ENCODE peak calls at places on chromosomes 5 and 9, in four cellular contexts. One of them, this sample, is unnamed.

GRCh38 chr5:172732201-172732865 is 38.7 kb downstream of the DUSP1 start:
- DNase-seq in Peyer's patch: no peak
- DNase-seq in foreskin keratinocyte: no peak
- DNase-seq in left ventricle myocardium inferior: no peak
- DNase-seq in this sample: no peak

GRCh38 chr5:87151547-87151946 is 116.1 kb upstream of the RASA1 start:
- DNase-seq in Peyer's patch: no peak
- DNase-seq in foreskin keratinocyte: peak
- DNase-seq in left ventricle myocardium inferior: no peak
- DNase-seq in this sample: peak

GRCh38 chr5:8726383-8727036 is 819.4 kb downstream of the SEMA5A start:
- DNase-seq in Peyer's patch: no peak
- DNase-seq in foreskin keratinocyte: no peak
- DNase-seq in left ventricle myocardium inferior: no peak
- DNase-seq in this sample: no peak

GRCh38 chr5:78005021-78005785 is 229.1 kb upstream of the TBCA start:
- DNase-seq in Peyer's patch: no peak
- DNase-seq in foreskin keratinocyte: no peak
- DNase-seq in left ventricle myocardium inferior: no peak
- DNase-seq in this sample: no peak

GRCh38 chr9:114893622-114894021 is 36.8 kb downstream of the TNFSF8 start:
- DNase-seq in Peyer's patch: no peak
- DNase-seq in foreskin keratinocyte: no peak
- DNase-seq in left ventricle myocardium inferior: no peak
- DNase-seq in this sample: peak

GRCh38 chr9:68515304-68516017 is 25.2 kb downstream of the TMEM252 start:
- DNase-seq in Peyer's patch: peak
- DNase-seq in foreskin keratinocyte: no peak
- DNase-seq in left ventricle myocardium inferior: no peak
- DNase-seq in this sample: no peak

GRCh38 chr5:137794863-137795262 is 40.7 kb upstream of the HNRNPA0 start:
- DNase-seq in Peyer's patch: no peak
- DNase-seq in foreskin keratinocyte: no peak
- DNase-seq in left ventricle myocardium inferior: no peak
- DNase-seq in this sample: no peak

GRCh38 chr5:61055434-61056006 is 106.7 kb downstream of the SMIM15 start:
- DNase-seq in Peyer's patch: no peak
- DNase-seq in foreskin keratinocyte: no peak
- DNase-seq in left ventricle myocardium inferior: no peak
- DNase-seq in this sample: peak

GRCh38 chr9:136943291-136944093 is 1.0 kb downstream of the FBXW5 start:
- DNase-seq in Peyer's patch: peak
- DNase-seq in foreskin keratinocyte: no peak
- DNase-seq in left ventricle myocardium inferior: no peak
- DNase-seq in this sample: peak

GRCh38 chr5:119393746-119394145 is 37.9 kb downstream of the TNFAIP8 start:
- DNase-seq in Peyer's patch: no peak
- DNase-seq in foreskin keratinocyte: no peak
- DNase-seq in left ventricle myocardium inferior: no peak
- DNase-seq in this sample: peak

GRCh38 chr5:66896207-66896606 is 300.0 kb downstream of the MAST4 start:
- DNase-seq in Peyer's patch: no peak
- DNase-seq in foreskin keratinocyte: peak
- DNase-seq in left ventricle myocardium inferior: no peak
- DNase-seq in this sample: no peak

GRCh38 chr9:3508531-3509374 is 17.0 kb downstream of the RFX3 start:
- DNase-seq in Peyer's patch: no peak
- DNase-seq in foreskin keratinocyte: no peak
- DNase-seq in left ventricle myocardium inferior: no peak
- DNase-seq in this sample: no peak

GRCh38 chr5:135487839-135488514 is 35.8 kb upstream of the TIFAB start:
- DNase-seq in Peyer's patch: no peak
- DNase-seq in foreskin keratinocyte: no peak
- DNase-seq in left ventricle myocardium inferior: no peak
- DNase-seq in this sample: no peak

GRCh38 chr9:99368341-99369326 is 146.6 kb downstream of the SEC61B start:
- DNase-seq in Peyer's patch: no peak
- DNase-seq in foreskin keratinocyte: no peak
- DNase-seq in left ventricle myocardium inferior: peak
- DNase-seq in this sample: no peak

GRCh38 chr9:88723751-88724150 is 188.8 kb downstream of the NXNL2 start:
- DNase-seq in Peyer's patch: no peak
- DNase-seq in foreskin keratinocyte: no peak
- DNase-seq in left ventricle myocardium inferior: no peak
- DNase-seq in this sample: no peak

GRCh38 chr5:99807346-99807745 is 727.8 kb upstream of the FAM174A start:
- DNase-seq in Peyer's patch: no peak
- DNase-seq in foreskin keratinocyte: no peak
- DNase-seq in left ventricle myocardium inferior: no peak
- DNase-seq in this sample: no peak

GRCh38 chr5:75091597-75091996 is 39.2 kb upstream of the GCNT4 start:
- DNase-seq in Peyer's patch: no peak
- DNase-seq in foreskin keratinocyte: peak
- DNase-seq in left ventricle myocardium inferior: no peak
- DNase-seq in this sample: peak

GRCh38 chr9:114207034-114207815 is 51.9 kb downstream of the COL27A1 start:
- DNase-seq in Peyer's patch: no peak
- DNase-seq in foreskin keratinocyte: no peak
- DNase-seq in left ventricle myocardium inferior: peak
- DNase-seq in this sample: no peak

GRCh38 chr5:113232246-113232645 is 202.5 kb downstream of the TSSK1B start:
- DNase-seq in Peyer's patch: no peak
- DNase-seq in foreskin keratinocyte: no peak
- DNase-seq in left ventricle myocardium inferior: no peak
- DNase-seq in this sample: peak

GRCh38 chr5:106843812-106844416 is 826.8 kb downstream of the EFNA5 start:
- DNase-seq in Peyer's patch: no peak
- DNase-seq in foreskin keratinocyte: peak
- DNase-seq in left ventricle myocardium inferior: no peak
- DNase-seq in this sample: peak

GRCh38 chr9:5481744-5482027 is 28.6 kb upstream of the PDCD1LG2 start:
- DNase-seq in Peyer's patch: no peak
- DNase-seq in foreskin keratinocyte: no peak
- DNase-seq in left ventricle myocardium inferior: no peak
- DNase-seq in this sample: no peak

GRCh38 chr9:5479994-5480694 is 29.8 kb downstream of the CD274 start:
- DNase-seq in Peyer's patch: no peak
- DNase-seq in foreskin keratinocyte: no peak
- DNase-seq in left ventricle myocardium inferior: no peak
- DNase-seq in this sample: no peak

GRCh38 chr9:5482194-5482593 is 28.1 kb upstream of the PDCD1LG2 start:
- DNase-seq in Peyer's patch: no peak
- DNase-seq in foreskin keratinocyte: no peak
- DNase-seq in left ventricle myocardium inferior: no peak
- DNase-seq in this sample: no peak

GRCh38 chr9:5478214-5478613 is 27.9 kb downstream of the CD274 start:
- DNase-seq in Peyer's patch: no peak
- DNase-seq in foreskin keratinocyte: no peak
- DNase-seq in left ventricle myocardium inferior: no peak
- DNase-seq in this sample: no peak

DNA sequence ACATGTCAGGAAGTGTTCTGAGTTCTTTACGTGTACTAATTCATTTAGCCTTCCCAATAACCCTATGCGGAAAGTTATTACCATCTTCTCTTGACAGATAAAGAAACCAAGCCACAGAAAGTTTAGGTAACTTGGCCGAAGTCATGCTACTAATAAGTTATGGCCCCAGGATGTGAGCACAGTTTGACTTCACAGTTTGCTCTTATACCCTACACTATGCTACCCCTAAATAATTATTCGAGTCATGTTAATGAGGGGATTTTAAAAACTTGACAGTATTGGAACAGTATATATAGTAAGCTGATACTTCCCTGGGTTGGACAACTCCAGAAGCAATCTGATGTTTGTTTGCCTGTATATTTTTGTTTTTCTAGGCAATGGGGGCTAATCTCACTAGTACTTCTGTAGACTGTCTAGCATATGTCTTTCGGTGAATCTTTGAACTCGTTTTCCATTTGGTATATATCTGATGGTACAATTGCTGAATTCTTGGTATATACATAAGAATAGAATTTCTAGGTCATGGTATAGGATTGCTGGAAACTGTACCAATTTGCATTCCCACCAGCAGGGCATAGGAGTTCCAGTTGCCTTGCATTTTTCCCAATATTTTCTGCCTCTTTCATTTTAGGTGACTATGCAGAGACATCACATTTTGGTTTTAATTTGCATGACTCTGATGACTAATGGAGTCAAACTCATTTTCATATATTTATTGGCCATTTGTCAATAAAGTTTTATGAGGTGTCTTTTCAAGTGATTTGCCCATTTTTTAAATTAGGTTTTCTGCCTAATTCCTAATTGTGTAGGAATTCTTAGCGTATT is 29.2 kb upstream of the PDCD1LG2 start:
- DNase-seq in Peyer's patch: no peak
- DNase-seq in foreskin keratinocyte: no peak
- DNase-seq in left ventricle myocardium inferior: no peak
- DNase-seq in this sample: no peak
- H3K27ac ChIP-seq in Peyer's patch: no peak
- H3K27ac ChIP-seq in foreskin keratinocyte: no peak
- H3K27ac ChIP-seq in left ventricle myocardium inferior: no peak
- H3K27ac ChIP-seq in this sample: no peak

GRCh38 chr9:124522121-124523098 is 15.2 kb upstream of the NR5A1 start:
- DNase-seq in Peyer's patch: no peak
- DNase-seq in foreskin keratinocyte: no peak
- DNase-seq in left ventricle myocardium inferior: no peak
- DNase-seq in this sample: no peak
- TF ChIP-seq CTCF in Peyer's patch: no peak
- TF ChIP-seq CTCF in foreskin keratinocyte: no peak
- TF ChIP-seq CTCF in left ventricle myocardium inferior: no peak
- TF ChIP-seq CTCF in this sample: no peak

GRCh38 chr5:167290478-167290877 is 1001.0 kb upstream of the WWC1 start:
- DNase-seq in Peyer's patch: no peak
- DNase-seq in foreskin keratinocyte: no peak
- DNase-seq in left ventricle myocardium inferior: no peak
- DNase-seq in this sample: no peak

GRCh38 chr5:167296056-167296455 is 995.4 kb upstream of the WWC1 start:
- DNase-seq in Peyer's patch: no peak
- DNase-seq in foreskin keratinocyte: no peak
- DNase-seq in left ventricle myocardium inferior: no peak
- DNase-seq in this sample: no peak

GRCh38 chr5:167294861-167295685 is 996.4 kb upstream of the WWC1 start:
- DNase-seq in Peyer's patch: peak
- DNase-seq in foreskin keratinocyte: peak
- DNase-seq in left ventricle myocardium inferior: no peak
- DNase-seq in this sample: peak

GRCh38 chr5:167296680-167297079 is 994.8 kb upstream of the WWC1 start:
- DNase-seq in Peyer's patch: no peak
- DNase-seq in foreskin keratinocyte: no peak
- DNase-seq in left ventricle myocardium inferior: no peak
- DNase-seq in this sample: no peak

GRCh38 chr5:167295686-167296015 is 995.8 kb upstream of the WWC1 start:
- DNase-seq in Peyer's patch: no peak
- DNase-seq in foreskin keratinocyte: peak
- DNase-seq in left ventricle myocardium inferior: no peak
- DNase-seq in this sample: peak
- H3K27ac ChIP-seq in Peyer's patch: no peak
- H3K27ac ChIP-seq in foreskin keratinocyte: no peak
- H3K27ac ChIP-seq in left ventricle myocardium inferior: no peak
- H3K27ac ChIP-seq in this sample: no peak

DNA sequence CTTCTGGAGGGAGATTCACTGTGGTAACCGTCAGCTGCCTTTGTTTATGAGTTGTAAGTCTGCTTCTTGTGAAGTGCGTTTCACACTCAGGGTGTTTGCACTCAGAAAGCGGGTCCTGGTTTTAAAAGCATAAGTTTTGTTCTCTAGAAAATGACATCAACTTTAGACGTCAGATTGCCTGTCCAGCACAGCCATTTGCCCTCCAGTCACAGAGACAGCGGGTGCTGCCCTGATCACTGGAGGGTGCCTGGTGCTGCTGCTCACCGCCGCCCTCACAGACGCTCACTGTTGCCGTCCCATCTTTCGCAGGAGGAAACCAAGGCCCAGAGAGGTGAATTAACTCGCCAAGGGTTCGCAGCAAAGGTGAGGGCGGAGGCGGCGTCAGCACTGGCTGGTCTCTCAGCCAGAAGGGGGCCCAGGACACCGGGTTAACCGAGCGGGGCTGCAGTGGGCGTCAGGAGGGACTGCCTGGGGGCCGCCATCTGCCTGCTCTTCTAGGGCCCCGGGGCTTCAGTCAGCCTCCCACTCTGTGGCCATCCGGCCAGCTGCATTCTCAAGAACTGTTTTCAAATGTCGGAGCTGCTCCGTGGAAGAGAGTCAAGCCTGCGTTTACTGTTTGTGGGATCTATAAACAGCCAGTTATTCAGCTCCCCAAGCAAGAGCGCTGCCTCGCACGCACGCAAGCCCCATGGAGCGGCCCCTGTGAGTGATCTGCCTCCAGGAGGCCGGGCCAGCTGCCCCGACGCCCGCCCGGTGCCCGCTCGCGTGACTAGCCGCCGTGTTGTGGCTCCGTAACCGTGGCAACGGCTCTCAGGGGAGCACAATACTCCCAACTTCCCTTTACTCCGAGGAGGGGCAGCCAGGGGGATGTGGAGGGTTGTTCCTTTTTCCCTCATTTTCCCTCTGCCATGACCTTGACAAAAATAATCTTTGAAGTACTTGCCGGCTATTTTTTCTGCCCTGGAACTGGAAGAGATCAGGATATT is 43.4 kb upstream of the EXOC3 start:
- DNase-seq in Peyer's patch: peak
- DNase-seq in foreskin keratinocyte: no peak
- DNase-seq in left ventricle myocardium inferior: peak
- DNase-seq in this sample: peak
- TF ChIP-seq CTCF in Peyer's patch: no peak
- TF ChIP-seq CTCF in foreskin keratinocyte: no peak
- TF ChIP-seq CTCF in left ventricle myocardium inferior: no peak
- TF ChIP-seq CTCF in this sample: no peak

GRCh38 chr5:124580512-124580911 is 165.9 kb downstream of the ZNF608 start:
- DNase-seq in Peyer's patch: no peak
- DNase-seq in foreskin keratinocyte: no peak
- DNase-seq in left ventricle myocardium inferior: no peak
- DNase-seq in this sample: no peak

GRCh38 chr5:124584991-124585715 is 161.3 kb downstream of the ZNF608 start:
- DNase-seq in Peyer's patch: no peak
- DNase-seq in foreskin keratinocyte: no peak
- DNase-seq in left ventricle myocardium inferior: no peak
- DNase-seq in this sample: no peak

GRCh38 chr5:124583469-124584350 is 162.7 kb downstream of the ZNF608 start:
- DNase-seq in Peyer's patch: no peak
- DNase-seq in foreskin keratinocyte: peak
- DNase-seq in left ventricle myocardium inferior: no peak
- DNase-seq in this sample: peak

GRCh38 chr5:124580925-124581821 is 165.3 kb downstream of the ZNF608 start:
- DNase-seq in Peyer's patch: no peak
- DNase-seq in foreskin keratinocyte: no peak
- DNase-seq in left ventricle myocardium inferior: no peak
- DNase-seq in this sample: no peak

GRCh38 chr5:124581866-124582650 is 164.4 kb downstream of the ZNF608 start:
- DNase-seq in Peyer's patch: no peak
- DNase-seq in foreskin keratinocyte: no peak
- DNase-seq in left ventricle myocardium inferior: no peak
- DNase-seq in this sample: no peak
- H3K27ac ChIP-seq in Peyer's patch: no peak
- H3K27ac ChIP-seq in foreskin keratinocyte: no peak
- H3K27ac ChIP-seq in left ventricle myocardium inferior: no peak
- H3K27ac ChIP-seq in this sample: no peak

GRCh38 chr9:31776471-31776870 is 608.0 kb upstream of the ACO1 start:
- DNase-seq in Peyer's patch: no peak
- DNase-seq in foreskin keratinocyte: peak
- DNase-seq in left ventricle myocardium inferior: no peak
- DNase-seq in this sample: no peak
- TF ChIP-seq CTCF in Peyer's patch: no peak
- TF ChIP-seq CTCF in foreskin keratinocyte: no peak
- TF ChIP-seq CTCF in left ventricle myocardium inferior: no peak
- TF ChIP-seq CTCF in this sample: no peak

This sample was measured in RWPE1.